ENCODE peak calls at places on chromosomes 2 and 18, in four cellular contexts. One of them, this sample, is unnamed.

GRCh38 chr2:10415640-10416039 is 32.5 kb downstream of the ODC1 start:
- DNase-seq in H9: no peak
- DNase-seq in mesendoderm: no peak
- DNase-seq in H1: no peak
- DNase-seq in this sample: no peak

GRCh38 chr2:225429718-225430117 is 30.2 kb downstream of the NYAP2 start:
- DNase-seq in H9: no peak
- DNase-seq in mesendoderm: peak
- DNase-seq in H1: no peak
- DNase-seq in this sample: peak

GRCh38 chr2:238916875-238917590 is 69.1 kb downstream of the TWIST2 start:
- DNase-seq in H9: no peak
- DNase-seq in mesendoderm: no peak
- DNase-seq in H1: no peak
- DNase-seq in this sample: no peak

GRCh38 chr2:120635146-120635545 is 100.5 kb upstream of the GLI2 start:
- DNase-seq in H9: no peak
- DNase-seq in mesendoderm: no peak
- DNase-seq in H1: no peak
- DNase-seq in this sample: no peak

GRCh38 chr2:207121784-207122183 is 44.0 kb downstream of the KLF7 start:
- DNase-seq in H9: no peak
- DNase-seq in mesendoderm: peak
- DNase-seq in H1: no peak
- DNase-seq in this sample: peak

GRCh38 chr2:72051971-72052505 is 95.6 kb downstream of the CYP26B1 start:
- DNase-seq in H9: no peak
- DNase-seq in mesendoderm: no peak
- DNase-seq in H1: no peak
- DNase-seq in this sample: no peak

GRCh38 chr2:24822049-24822706 is 29.0 kb downstream of the CENPO start:
- DNase-seq in H9: peak
- DNase-seq in mesendoderm: peak
- DNase-seq in H1: peak
- DNase-seq in this sample: no peak

GRCh38 chr2:191637182-191638078 is 40.5 kb upstream of the NABP1 start:
- DNase-seq in H9: no peak
- DNase-seq in mesendoderm: peak
- DNase-seq in H1: no peak
- DNase-seq in this sample: peak

GRCh38 chr18:59084286-59084779 is 55.4 kb upstream of the SEC11C start:
- DNase-seq in H9: peak
- DNase-seq in mesendoderm: peak
- DNase-seq in H1: peak
- DNase-seq in this sample: peak

GRCh38 chr2:17171446-17172049 is 346.7 kb downstream of the RAD51AP2 start:
- DNase-seq in H9: peak
- DNase-seq in mesendoderm: peak
- DNase-seq in H1: peak
- DNase-seq in this sample: peak

GRCh38 chr2:230077851-230078547 is 9.3 kb upstream of the SLC16A14 start:
- DNase-seq in H9: no peak
- DNase-seq in mesendoderm: peak
- DNase-seq in H1: no peak
- DNase-seq in this sample: no peak

GRCh38 chr2:7672027-7672684 is 754.9 kb downstream of the RNF144A start:
- DNase-seq in H9: peak
- DNase-seq in mesendoderm: peak
- DNase-seq in H1: peak
- DNase-seq in this sample: peak

GRCh38 chr2:241354668-241355658 is 1.1 kb upstream of the FARP2 start:
- DNase-seq in H9: peak
- DNase-seq in mesendoderm: peak
- DNase-seq in H1: peak
- DNase-seq in this sample: peak

GRCh38 chr2:67055387-67056304 is 341.5 kb upstream of the ETAA1 start:
- DNase-seq in H9: no peak
- DNase-seq in mesendoderm: no peak
- DNase-seq in H1: no peak
- DNase-seq in this sample: peak

GRCh38 chr18:57980573-57981348 is 63.3 kb upstream of the NEDD4L start:
- DNase-seq in H9: no peak
- DNase-seq in mesendoderm: no peak
- DNase-seq in H1: no peak
- DNase-seq in this sample: no peak

GRCh38 chr2:6909431-6910385 is 7.5 kb upstream of the RNF144A start:
- DNase-seq in H9: no peak
- DNase-seq in mesendoderm: no peak
- DNase-seq in H1: no peak
- DNase-seq in this sample: no peak

GRCh38 chr2:241315879-241316700 is at the start of gene SEPTIN2:
- DNase-seq in H9: no peak
- DNase-seq in mesendoderm: peak
- DNase-seq in H1: no peak
- DNase-seq in this sample: peak

GRCh38 chr2:61694312-61695274 is 156.4 kb upstream of the XPO1 start:
- DNase-seq in H9: peak
- DNase-seq in mesendoderm: peak
- DNase-seq in H1: peak
- DNase-seq in this sample: peak

GRCh38 chr2:163878718-163879117 is 142.9 kb upstream of the FIGN start:
- DNase-seq in H9: peak
- DNase-seq in mesendoderm: peak
- DNase-seq in H1: peak
- DNase-seq in this sample: peak

GRCh38 chr2:227595797-227596196 is 2.9 kb upstream of the SCYGR2 start:
- DNase-seq in H9: no peak
- DNase-seq in mesendoderm: peak
- DNase-seq in H1: no peak
- DNase-seq in this sample: no peak

GRCh38 chr2:237282568-237283128 is 131.3 kb downstream of the COL6A3 start:
- DNase-seq in H9: no peak
- DNase-seq in mesendoderm: no peak
- DNase-seq in H1: no peak
- DNase-seq in this sample: peak

GRCh38 chr2:173048901-173049661 is 26.6 kb upstream of the MAP3K20 start:
- DNase-seq in H9: no peak
- DNase-seq in mesendoderm: no peak
- DNase-seq in H1: no peak
- DNase-seq in this sample: peak

GRCh38 chr2:53174539-53174938 is 593.1 kb upstream of the CHAC2 start:
- DNase-seq in H9: no peak
- DNase-seq in mesendoderm: no peak
- DNase-seq in H1: no peak
- DNase-seq in this sample: no peak

GRCh38 chr18:6031442-6031841 is 136.1 kb upstream of the TMEM200C start:
- DNase-seq in H9: no peak
- DNase-seq in mesendoderm: peak
- DNase-seq in H1: no peak
- DNase-seq in this sample: no peak

GRCh38 chr2:208350610-208351009 is 56.0 kb upstream of the PTH2R start:
- DNase-seq in H9: no peak
- DNase-seq in mesendoderm: no peak
- DNase-seq in H1: no peak
- DNase-seq in this sample: peak

GRCh38 chr18:50311573-50312106 is 24.1 kb upstream of the CXXC1 start:
- DNase-seq in H9: no peak
- DNase-seq in mesendoderm: no peak
- DNase-seq in H1: no peak
- DNase-seq in this sample: no peak

GRCh38 chr2:172253190-172254052 is 150.7 kb upstream of the DLX2 start:
- DNase-seq in H9: no peak
- DNase-seq in mesendoderm: peak
- DNase-seq in H1: no peak
- DNase-seq in this sample: peak

GRCh38 chr2:30757737-30758136 is 49.5 kb downstream of the CAPN13 start:
- DNase-seq in H9: no peak
- DNase-seq in mesendoderm: no peak
- DNase-seq in H1: no peak
- DNase-seq in this sample: no peak

GRCh38 chr2:172512810-172513523 is 42.9 kb upstream of the PDK1 start:
- DNase-seq in H9: no peak
- DNase-seq in mesendoderm: no peak
- DNase-seq in H1: no peak
- DNase-seq in this sample: no peak

GRCh38 chr2:28590496-28591301 is 94.8 kb downstream of the PLB1 start:
- DNase-seq in H9: no peak
- DNase-seq in mesendoderm: no peak
- DNase-seq in H1: no peak
- DNase-seq in this sample: no peak

GRCh38 chr18:36186461-36187137 is 698 bp upstream of the MOCOS start:
- DNase-seq in H9: peak
- DNase-seq in mesendoderm: peak
- DNase-seq in H1: no peak
- DNase-seq in this sample: no peak

GRCh38 chr2:64514018-64514417 is 10.1 kb upstream of the AFTPH start:
- DNase-seq in H9: no peak
- DNase-seq in mesendoderm: no peak
- DNase-seq in H1: no peak
- DNase-seq in this sample: no peak

GRCh38 chr2:202009019-202009481 is 24.6 kb upstream of the FZD7 start:
- DNase-seq in H9: no peak
- DNase-seq in mesendoderm: no peak
- DNase-seq in H1: no peak
- DNase-seq in this sample: no peak

GRCh38 chr2:85226783-85227182 is 93.6 kb downstream of the TCF7L1 start:
- DNase-seq in H9: no peak
- DNase-seq in mesendoderm: no peak
- DNase-seq in H1: no peak
- DNase-seq in this sample: no peak

GRCh38 chr2:128410035-128410757 is 91.5 kb upstream of the HS6ST1 start:
- DNase-seq in H9: peak
- DNase-seq in mesendoderm: no peak
- DNase-seq in H1: no peak
- DNase-seq in this sample: no peak

GRCh38 chr2:28934769-28935168 is 40.3 kb downstream of the WDR43 start:
- DNase-seq in H9: no peak
- DNase-seq in mesendoderm: no peak
- DNase-seq in H1: no peak
- DNase-seq in this sample: no peak

GRCh38 chr2:167212054-167212648 is 323.9 kb downstream of the XIRP2 start:
- DNase-seq in H9: no peak
- DNase-seq in mesendoderm: peak
- DNase-seq in H1: no peak
- DNase-seq in this sample: peak
- H4K5ac ChIP-seq in H9: no peak
- H4K5ac ChIP-seq in mesendoderm: no peak
- H4K5ac ChIP-seq in H1: no peak
- H4K5ac ChIP-seq in this sample: no peak

GRCh38 chr18:38427234-38427633 is 861.6 kb upstream of the CELF4 start:
- DNase-seq in H9: no peak
- DNase-seq in mesendoderm: peak
- DNase-seq in H1: no peak
- DNase-seq in this sample: no peak
- H4K5ac ChIP-seq in H9: no peak
- H4K5ac ChIP-seq in mesendoderm: no peak
- H4K5ac ChIP-seq in H1: no peak
- H4K5ac ChIP-seq in this sample: no peak

GRCh38 chr18:21052385-21052784 is 59.2 kb downstream of the ROCK1 start:
- DNase-seq in H9: no peak
- DNase-seq in mesendoderm: no peak
- DNase-seq in H1: no peak
- DNase-seq in this sample: no peak
- H4K5ac ChIP-seq in H9: no peak
- H4K5ac ChIP-seq in mesendoderm: no peak
- H4K5ac ChIP-seq in H1: no peak
- H4K5ac ChIP-seq in this sample: no peak

GRCh38 chr2:236210536-236210935 is 42.4 kb upstream of the GBX2 start:
- DNase-seq in H9: no peak
- DNase-seq in mesendoderm: peak
- DNase-seq in H1: no peak
- DNase-seq in this sample: no peak
- H4K5ac ChIP-seq in H9: no peak
- H4K5ac ChIP-seq in mesendoderm: no peak
- H4K5ac ChIP-seq in H1: no peak
- H4K5ac ChIP-seq in this sample: no peak

DNA sequence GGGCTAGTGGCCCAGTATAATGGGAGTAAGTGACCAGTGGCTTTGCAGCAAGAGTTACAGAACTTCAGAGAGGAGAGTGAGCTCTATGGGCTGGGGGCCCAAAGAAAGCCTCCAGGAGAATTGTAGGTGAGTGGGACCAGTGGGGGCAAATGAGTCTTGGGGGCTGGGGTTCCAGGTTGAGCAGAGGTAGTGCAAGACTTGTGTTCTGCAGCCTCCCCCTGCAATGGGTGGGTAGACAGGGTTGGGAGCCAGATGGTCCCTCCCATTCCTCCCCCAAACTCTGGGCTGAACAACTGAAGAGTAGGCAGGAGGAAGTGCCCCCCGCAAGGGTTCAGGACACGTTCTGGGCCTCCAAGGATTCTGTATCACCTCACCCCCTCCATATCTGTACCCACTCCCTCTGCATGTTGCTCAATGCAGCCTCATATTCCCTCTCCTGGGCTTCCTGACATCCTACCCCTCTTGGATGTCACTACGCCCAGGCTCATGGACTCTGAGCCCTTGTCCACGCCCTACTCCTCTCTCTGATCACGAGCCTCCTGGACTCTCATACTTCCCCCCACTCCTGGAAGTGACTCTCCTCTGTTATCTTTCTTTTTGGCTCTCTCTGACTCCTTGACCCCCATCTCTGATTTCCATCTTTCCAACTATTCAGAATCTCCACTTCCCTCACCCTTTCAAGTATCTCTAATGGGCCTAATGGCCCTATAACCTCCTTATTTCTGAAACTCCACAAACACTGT is 2.0 kb downstream of the TMEM198 start:
- DNase-seq in H9: no peak
- DNase-seq in mesendoderm: no peak
- DNase-seq in H1: no peak
- DNase-seq in this sample: no peak
- H4K5ac ChIP-seq in H9: no peak
- H4K5ac ChIP-seq in mesendoderm: no peak
- H4K5ac ChIP-seq in H1: no peak
- H4K5ac ChIP-seq in this sample: no peak

GRCh38 chr2:124880995-124881394 is 855.9 kb downstream of the CNTNAP5 start:
- DNase-seq in H9: no peak
- DNase-seq in mesendoderm: peak
- DNase-seq in H1: no peak
- DNase-seq in this sample: no peak

GRCh38 chr2:124879615-124880014 is 854.5 kb downstream of the CNTNAP5 start:
- DNase-seq in H9: no peak
- DNase-seq in mesendoderm: no peak
- DNase-seq in H1: no peak
- DNase-seq in this sample: no peak

GRCh38 chr2:124888431-124888830 is 863.3 kb downstream of the CNTNAP5 start:
- DNase-seq in H9: no peak
- DNase-seq in mesendoderm: no peak
- DNase-seq in H1: no peak
- DNase-seq in this sample: no peak

GRCh38 chr2:124884315-124884714 is 859.2 kb downstream of the CNTNAP5 start:
- DNase-seq in H9: no peak
- DNase-seq in mesendoderm: no peak
- DNase-seq in H1: no peak
- DNase-seq in this sample: peak

GRCh38 chr2:124883595-124883994 is 858.5 kb downstream of the CNTNAP5 start:
- DNase-seq in H9: no peak
- DNase-seq in mesendoderm: no peak
- DNase-seq in H1: no peak
- DNase-seq in this sample: no peak
- H4K5ac ChIP-seq in H9: no peak
- H4K5ac ChIP-seq in mesendoderm: no peak
- H4K5ac ChIP-seq in H1: no peak
- H4K5ac ChIP-seq in this sample: no peak